ENCODE peak calls at places on chromosomes 5 and 9, in four cellular contexts. G, I, D and B are unnamed samples.

GRCh38 chr9:137757613-137758029 is 120.0 kb upstream of the CACNA1B start:
- DNase-seq in G (peak; percentile 47), I (peak; percentile 86), D (no peak), B (peak; percentile 42)

GRCh38 chr5:173454764-173455598 is 126.8 kb upstream of the STC2 start:
- DNase-seq in G (peak; percentile 80), I (peak; percentile 99), D (no peak), B (peak; percentile 96)

GRCh38 chr5:96870094-96871021 is 5.9 kb upstream of the ERAP2 start:
- DNase-seq in G (no peak), I (peak; percentile 41), D (no peak), B (no peak)

GRCh38 chr5:113269023-113269997 is 165.5 kb downstream of the TSSK1B start:
- DNase-seq in G (no peak), I (no peak), D (no peak), B (no peak)

GRCh38 chr5:131220566-131220965 is 43.3 kb upstream of the CDC42SE2 start:
- DNase-seq in G (no peak), I (peak; percentile 13), D (no peak), B (no peak)

GRCh38 chr5:56984445-56984844 is 32.5 kb upstream of the MIER3 start:
- DNase-seq in G (no peak), I (peak; percentile 4), D (no peak), B (no peak)

GRCh38 chr5:142808778-142809606 is 38.8 kb downstream of the ARHGAP26 start:
- DNase-seq in G (no peak), I (no peak), D (no peak), B (no peak)

GRCh38 chr5:88390007-88390385 is 121.4 kb upstream of the TMEM161B start:
- DNase-seq in G (no peak), I (no peak), D (no peak), B (no peak)

GRCh38 chr9:97625620-97626019 is 7.5 kb downstream of the TSTD2 start:
- DNase-seq in G (no peak), I (no peak), D (no peak), B (no peak)

GRCh38 chr5:149550608-149551226 is 522 bp downstream of the CSNK1A1 start:
- DNase-seq in G (no peak), I (no peak), D (no peak), B (no peak)

GRCh38 chr5:179060116-179061008 is at the start of gene ZNF354C:
- DNase-seq in G (peak; percentile 71), I (peak; percentile 91), D (peak; percentile 65), B (peak; percentile 74)

GRCh38 chr9:82729991-82730390 is 333.0 kb downstream of the RASEF start:
- DNase-seq in G (no peak), I (no peak), D (no peak), B (no peak)

GRCh38 chr5:155103164-155103563 is 89.6 kb downstream of the KIF4B start:
- DNase-seq in G (no peak), I (peak; percentile 40), D (no peak), B (no peak)

GRCh38 chr5:111583761-111584203 is 71.4 kb upstream of the STARD4 start:
- DNase-seq in G (no peak), I (peak; percentile 64), D (no peak), B (no peak)

GRCh38 chr5:157506066-157506590 is 46.1 kb downstream of the NIPAL4 start:
- DNase-seq in G (no peak), I (peak; percentile 67), D (no peak), B (no peak)

GRCh38 chr9:93675336-93676150 is 99.2 kb downstream of the PHF2 start:
- DNase-seq in G (no peak), I (no peak), D (no peak), B (no peak)

GRCh38 chr9:136338511-136338910 is 11.2 kb downstream of the GPSM1 start:
- DNase-seq in G (no peak), I (no peak), D (no peak), B (no peak)

GRCh38 chr5:81776258-81776657 is 25.4 kb upstream of the SSBP2 start:
- DNase-seq in G (no peak), I (no peak), D (no peak), B (no peak)

GRCh38 chr5:81774359-81774758 is 23.5 kb upstream of the SSBP2 start:
- DNase-seq in G (no peak), I (no peak), D (no peak), B (no peak)

GRCh38 chr5:81772488-81772887 is 21.6 kb upstream of the SSBP2 start:
- DNase-seq in G (no peak), I (no peak), D (no peak), B (no peak)

GRCh38 chr5:81773148-81773547 is 22.3 kb upstream of the SSBP2 start:
- DNase-seq in G (no peak), I (no peak), D (no peak), B (no peak)

GRCh38 chr5:81773574-81773973 is 22.7 kb upstream of the SSBP2 start:
- DNase-seq in G (no peak), I (no peak), D (no peak), B (no peak)
- TF ChIP-seq CTCF in G (no peak), I (no peak), D (no peak), B (no peak)

GRCh38 chr9:95156074-95156473 is 161.4 kb downstream of the FANCC start:
- DNase-seq in G (no peak), I (no peak), D (no peak), B (no peak)
- TF ChIP-seq CTCF in G (no peak), I (no peak), D (no peak), B (no peak)

DNA sequence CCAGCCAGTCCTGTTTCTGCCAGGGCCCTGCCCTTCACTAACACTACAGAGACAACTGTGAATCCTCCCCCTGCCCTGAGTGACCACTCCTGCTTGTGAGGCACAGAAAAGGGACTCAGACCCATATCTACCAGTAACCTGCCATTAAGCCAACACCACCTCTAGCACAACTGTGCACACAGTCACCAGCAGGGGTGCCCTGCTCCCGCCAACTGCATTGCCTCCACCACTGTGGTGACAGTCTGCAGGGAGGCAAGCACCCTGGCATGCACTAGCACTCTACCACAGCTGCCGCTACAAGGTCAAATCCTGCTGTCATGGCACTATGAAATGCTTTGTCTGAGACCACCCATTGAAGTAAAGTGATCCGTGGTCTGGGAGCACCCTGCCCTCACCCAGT is 1028.5 kb upstream of the CDH9 start:
- DNase-seq in G (no peak), I (no peak), D (no peak), B (no peak)
- TF ChIP-seq CTCF in G (no peak), I (no peak), D (no peak), B (no peak)

GRCh38 chr9:127485995-127486394 is 34.7 kb downstream of the LRSAM1 start:
- DNase-seq in G (no peak), I (no peak), D (no peak), B (no peak)
- TF ChIP-seq CTCF in G (no peak), I (no peak), D (no peak), B (no peak)

DNA sequence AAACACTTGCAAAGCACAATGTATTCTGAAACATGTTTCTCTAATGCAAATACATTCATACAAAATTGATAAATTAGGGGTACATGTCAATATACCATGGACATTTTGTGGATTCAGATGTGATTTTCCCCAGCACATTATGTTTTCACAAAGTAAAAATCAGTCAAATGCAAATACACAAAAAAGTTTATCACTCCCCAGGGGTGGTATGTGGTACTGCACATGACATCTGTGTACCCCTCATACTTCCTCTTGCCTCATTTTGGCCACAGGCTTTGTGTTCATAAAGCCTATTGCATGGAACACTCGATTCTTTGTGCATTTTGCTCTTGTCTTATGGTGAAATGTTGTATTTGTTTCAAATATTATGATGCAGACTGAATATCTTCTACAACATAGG is 116.8 kb upstream of the PDE4D start:
- DNase-seq in G (no peak), I (no peak), D (no peak), B (no peak)
- TF ChIP-seq CTCF in G (no peak), I (no peak), D (peak; percentile 58), B (no peak)

GRCh38 chr5:27124590-27124989 is 86.2 kb upstream of the CDH9 start:
- DNase-seq in G (peak; percentile 33), I (no peak), D (peak; percentile 25), B (no peak)
- TF ChIP-seq CTCF in G (peak; percentile 62), I (no peak), D (peak; percentile 69), B (peak; percentile 52)